ENCODE peak calls at places on chromosome 7, in ten cellular contexts. S is GM23338; Z is aorta; E is stomach; P is IMR-90; N is CD4-positive, alpha-beta T cell; K is OCI-LY7; W is CD8-positive, alpha-beta memory T cell; Q is coronary artery; R is CD8-positive, alpha-beta T cell. M is an unnamed sample.

GRCh38 chr7:22200238-22200637 is 156.7 kb downstream of the RAPGEF5 start:
- DNase-seq in S (no peak), W (no peak), N (no peak), K (no peak), E (no peak), Z (no peak), P (no peak), Q (no peak), R (no peak), M (no peak)

GRCh38 chr7:151777511-151777880 is 99.4 kb downstream of the PRKAG2 start:
- DNase-seq in S (no peak), W (no peak), N (no peak), R (no peak), Z (no peak), P (no peak), E (no peak), Q (no peak), K (no peak), M (no peak)

GRCh38 chr7:120741371-120742042 is 116.4 kb downstream of the TSPAN12 start:
- DNase-seq in P (no peak), R (no peak), Q (no peak), W (no peak), E (no peak), K (no peak), N (no peak), Z (no peak), S (no peak), M (no peak)

GRCh38 chr7:106064329-106064728 is 47.8 kb downstream of the SYPL1 start:
- DNase-seq in N (no peak), Q (no peak), E (no peak), P (no peak), Z (no peak), R (no peak), W (no peak), K (peak), S (no peak), M (peak)

GRCh38 chr7:149422914-149423285 is 38.0 kb downstream of the ZNF777 start:
- DNase-seq in Q (no peak), W (no peak), R (peak), P (no peak), K (no peak), N (no peak), Z (peak), S (peak), E (peak), M (peak)

GRCh38 chr7:143901360-143901709 is 641 bp downstream of the TCAF1 start:
- DNase-seq in E (peak), R (no peak), K (no peak), S (no peak), Q (no peak), N (no peak), W (no peak), Z (peak), P (peak), M (no peak)

GRCh38 chr7:20351901-20352300 is 21.2 kb downstream of the ITGB8 start:
- DNase-seq in N (no peak), E (no peak), K (no peak), Z (no peak), P (peak), W (no peak), S (no peak), Q (no peak), R (no peak), M (no peak)

GRCh38 chr7:108093903-108094302 is 36.3 kb downstream of the LAMB4 start:
- DNase-seq in P (peak), R (no peak), N (no peak), S (no peak), Z (no peak), W (no peak), K (no peak), E (no peak), Q (no peak), M (no peak)

GRCh38 chr7:36128448-36129047 is 24.5 kb upstream of the EEPD1 start:
- DNase-seq in P (peak), Z (peak), R (no peak), W (no peak), Q (peak), N (no peak), S (peak), E (peak), K (peak), M (peak)

GRCh38 chr7:104964626-104965236 is 49.3 kb upstream of the KMT2E start:
- DNase-seq in W (no peak), S (no peak), K (no peak), P (no peak), R (no peak), Z (no peak), N (no peak), Q (no peak), E (no peak), M (no peak)

GRCh38 chr7:104963991-104964385 is 50.0 kb upstream of the KMT2E start:
- DNase-seq in P (peak), S (no peak), E (no peak), N (no peak), K (peak), Q (no peak), R (no peak), Z (no peak), W (no peak), M (no peak)

GRCh38 chr7:104963378-104963990 is 50.5 kb upstream of the KMT2E start:
- DNase-seq in R (no peak), E (no peak), K (no peak), W (no peak), P (no peak), Z (no peak), N (no peak), Q (no peak), S (no peak), M (no peak)

GRCh38 chr7:104960741-104961479 is 53.1 kb upstream of the KMT2E start:
- DNase-seq in S (no peak), W (no peak), K (peak), E (no peak), N (no peak), P (no peak), Z (no peak), R (no peak), Q (no peak), M (no peak)

GRCh38 chr7:104962781-104963180 is 51.2 kb upstream of the KMT2E start:
- DNase-seq in P (no peak), R (no peak), Q (no peak), Z (no peak), E (no peak), N (no peak), W (no peak), S (no peak), K (no peak), M (no peak)
- H3K27ac ChIP-seq in P (no peak), R (no peak), Q (peak), Z (peak), E (peak), N (no peak), W (no peak), S (no peak), K (no peak), M (peak)

DNA sequence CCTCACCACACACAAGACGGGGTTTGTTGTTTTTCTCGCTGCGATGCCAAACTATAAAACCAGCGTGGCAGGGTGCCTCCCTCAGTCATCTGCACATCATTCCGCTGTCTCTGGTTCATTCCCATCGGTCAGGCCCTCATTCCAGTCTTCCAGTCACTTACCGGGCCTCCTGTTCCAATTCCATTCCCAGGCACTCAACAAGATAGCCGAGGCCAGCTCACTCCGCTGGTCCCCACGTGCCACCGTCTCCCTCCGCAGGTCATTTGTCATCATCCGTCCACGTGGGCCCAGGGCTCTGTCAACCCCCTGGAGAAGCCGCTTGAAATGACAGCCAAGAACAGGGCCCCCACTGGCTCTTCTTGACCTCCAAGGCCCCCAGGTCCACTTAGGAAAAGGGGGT is 6.1 kb upstream of the TMEM184A start:
- DNase-seq in S (no peak), Z (no peak), W (no peak), K (no peak), P (no peak), Q (no peak), N (no peak), E (no peak), R (no peak), M (no peak)
- H3K27ac ChIP-seq in S (no peak), Z (no peak), W (no peak), K (no peak), P (no peak), Q (no peak), N (no peak), E (no peak), R (no peak), M (no peak)

DNA sequence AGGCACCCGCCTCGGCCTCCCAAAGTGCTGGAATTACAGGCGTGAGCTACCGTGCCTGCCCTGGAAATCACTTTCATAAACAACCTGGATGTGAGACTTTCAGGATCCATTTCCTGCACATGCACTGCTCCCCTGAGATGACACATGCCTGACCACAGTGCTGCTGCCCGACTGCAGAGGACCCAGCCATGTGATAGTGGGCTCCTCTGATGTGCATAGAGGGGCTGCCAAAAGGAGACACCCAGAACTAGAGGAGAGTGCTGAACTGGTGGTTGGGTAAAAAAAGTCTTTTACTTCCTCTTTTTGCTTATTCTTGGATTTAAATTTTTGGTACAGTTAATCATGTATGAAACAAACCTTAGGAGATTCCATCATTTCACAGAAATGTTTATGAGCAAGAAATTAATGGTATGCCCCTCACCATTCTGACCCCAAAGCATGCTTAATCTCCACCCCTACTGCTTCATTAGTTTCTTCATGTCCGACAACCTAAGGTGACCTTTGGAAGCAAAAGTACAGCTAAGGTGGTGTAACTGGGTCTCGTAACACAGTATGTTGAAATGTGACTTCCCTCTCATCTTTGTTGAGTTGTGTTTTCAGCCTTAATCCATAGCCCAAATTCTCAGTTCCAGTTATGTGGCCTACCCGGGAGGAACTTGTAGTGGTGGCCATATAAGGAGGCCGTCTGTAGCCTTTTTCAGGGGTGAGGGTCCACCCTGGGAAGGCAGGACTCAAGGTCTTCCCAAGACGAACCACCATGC is 111.1 kb downstream of the RNF216 start:
- DNase-seq in S (no peak), K (peak), W (no peak), N (no peak), P (peak), R (no peak), Q (no peak), E (no peak), Z (no peak), M (no peak)
- H3K27ac ChIP-seq in S (no peak), K (no peak), W (no peak), N (no peak), P (peak), R (no peak), Q (peak), E (peak), Z (no peak), M (peak)

GRCh38 chr7:2820508-2820934 is 23.6 kb downstream of the GNA12 start:
- DNase-seq in K (no peak), Q (peak), E (peak), R (no peak), W (no peak), P (peak), Z (peak), S (no peak), N (no peak), M (no peak)

GRCh38 chr7:2818653-2819052 is 25.5 kb downstream of the GNA12 start:
- DNase-seq in E (no peak), P (no peak), Q (peak), K (no peak), W (no peak), Z (no peak), S (no peak), R (no peak), N (no peak), M (no peak)

GRCh38 chr7:2819954-2820397 is 24.1 kb downstream of the GNA12 start:
- DNase-seq in Q (peak), E (no peak), N (no peak), R (no peak), P (no peak), K (no peak), Z (no peak), W (no peak), S (no peak), M (no peak)

GRCh38 chr7:2817456-2817855 is 26.7 kb downstream of the GNA12 start:
- DNase-seq in P (no peak), E (no peak), Z (no peak), N (no peak), W (no peak), K (no peak), S (no peak), R (no peak), Q (peak), M (no peak)

GRCh38 chr7:2819161-2819953 is 24.8 kb downstream of the GNA12 start:
- DNase-seq in Q (peak), S (no peak), E (no peak), K (no peak), R (no peak), P (no peak), Z (no peak), W (no peak), N (no peak), M (no peak)
- H3K27ac ChIP-seq in Q (no peak), S (peak), E (no peak), K (no peak), R (no peak), P (peak), Z (no peak), W (no peak), N (no peak), M (no peak)

GRCh38 chr7:56007891-56008290 is 43.4 kb downstream of the PSPH start:
- DNase-seq in N (no peak), Q (no peak), P (no peak), S (no peak), E (no peak), Z (no peak), K (no peak), R (no peak), W (no peak), M (no peak)

GRCh38 chr7:56003749-56004148 is 39.4 kb downstream of the NIPSNAP2 start:
- DNase-seq in Q (no peak), S (no peak), N (no peak), P (no peak), R (no peak), W (no peak), Z (no peak), E (no peak), K (no peak), M (no peak)

GRCh38 chr7:56009695-56010094 is 41.5 kb downstream of the PSPH start:
- DNase-seq in W (no peak), E (peak), K (no peak), P (no peak), N (no peak), S (no peak), Q (no peak), R (no peak), Z (no peak), M (no peak)

DNA sequence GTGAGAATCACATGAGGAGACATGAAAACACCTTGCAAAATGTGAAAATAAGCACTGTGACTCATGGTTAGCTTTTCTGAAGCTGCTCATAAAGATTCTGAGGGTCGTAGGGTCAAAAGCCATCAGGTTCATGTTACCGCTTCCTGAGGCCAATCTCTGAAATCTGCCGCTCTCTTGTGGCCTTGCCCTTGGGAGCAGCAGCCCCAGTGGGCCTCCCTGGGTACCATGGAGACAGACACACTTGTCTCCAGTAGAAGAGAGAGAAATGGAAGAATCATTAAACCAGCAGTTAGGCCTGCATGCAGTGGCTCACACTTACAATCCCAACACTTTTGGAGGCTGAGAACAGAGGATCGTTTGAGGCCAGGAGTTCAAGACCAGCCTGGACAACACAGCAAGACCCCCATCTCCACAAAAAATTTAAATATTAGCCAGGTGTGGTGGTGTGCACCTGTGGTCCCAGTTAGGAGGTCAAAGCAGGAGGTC is 42.8 kb downstream of the NIPSNAP2 start:
- DNase-seq in R (no peak), N (no peak), K (no peak), Q (no peak), Z (no peak), P (no peak), W (no peak), E (no peak), S (no peak), M (no peak)
- H3K27ac ChIP-seq in R (no peak), N (no peak), K (no peak), Q (no peak), Z (no peak), P (no peak), W (no peak), E (no peak), S (peak), M (no peak)

GRCh38 chr7:132575987-132576722 is at the start of gene PLXNA4:
- DNase-seq in K (no peak), Q (no peak), N (no peak), E (no peak), W (no peak), R (no peak), S (peak), Z (peak), P (no peak), M (no peak)
- H3K27ac ChIP-seq in K (no peak), Q (peak), N (no peak), E (peak), W (no peak), R (no peak), S (no peak), Z (no peak), P (no peak), M (peak)

GRCh38 chr7:7739718-7740355 is 21.4 kb upstream of the RPA3 start:
- DNase-seq in E (no peak), Q (no peak), P (no peak), S (no peak), W (no peak), K (no peak), R (no peak), Z (no peak), N (no peak), M (no peak)
- H3K27ac ChIP-seq in E (no peak), Q (no peak), P (no peak), S (peak), W (no peak), K (no peak), R (no peak), Z (no peak), N (no peak), M (no peak)

GRCh38 chr7:47282790-47283496 is 299.0 kb downstream of the TNS3 start:
- DNase-seq in W (no peak), P (no peak), E (no peak), K (no peak), S (no peak), N (no peak), Z (no peak), Q (no peak), R (no peak), M (no peak)

GRCh38 chr7:47288060-47288459 is 293.9 kb downstream of the TNS3 start:
- DNase-seq in S (no peak), Q (no peak), R (no peak), N (no peak), E (no peak), Z (no peak), K (no peak), P (no peak), W (no peak), M (peak)

GRCh38 chr7:47283497-47284131 is 298.3 kb downstream of the TNS3 start:
- DNase-seq in R (no peak), K (no peak), N (no peak), E (no peak), P (no peak), Q (no peak), S (no peak), Z (no peak), W (no peak), M (no peak)

GRCh38 chr7:47284691-47285246 is 297.1 kb downstream of the TNS3 start:
- DNase-seq in S (no peak), R (no peak), N (no peak), W (no peak), P (no peak), Z (no peak), E (no peak), K (no peak), Q (no peak), M (peak)

DNA sequence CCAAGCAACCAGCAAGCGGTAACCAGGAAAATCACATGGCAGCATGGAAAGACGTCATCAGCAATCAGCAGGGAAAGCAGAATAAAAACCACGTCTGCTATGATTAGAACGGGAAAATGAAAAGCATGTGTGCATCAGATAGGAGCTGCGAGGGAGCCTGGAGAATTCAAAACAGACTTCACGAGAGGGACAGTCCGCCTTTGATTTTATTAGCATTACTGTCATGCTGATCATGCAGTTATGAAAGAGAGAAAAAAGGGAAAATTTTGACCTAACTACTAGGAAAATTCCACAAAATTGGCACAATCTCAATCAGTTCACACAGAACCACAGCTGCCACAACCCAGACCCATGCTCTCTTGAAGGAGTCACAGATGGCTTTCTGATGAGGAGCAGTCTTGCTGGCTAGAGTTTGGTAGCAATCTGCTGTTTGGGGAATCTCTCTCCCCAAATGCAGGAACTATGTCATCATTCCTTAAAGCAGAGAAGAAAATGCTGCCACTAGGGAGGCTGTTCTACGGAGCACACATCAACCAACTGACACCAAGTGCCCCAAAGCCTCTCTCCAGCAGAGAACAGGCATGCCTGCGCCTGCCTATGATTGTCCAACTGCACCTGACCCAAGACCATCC is 295.9 kb downstream of the TNS3 start:
- DNase-seq in R (no peak), P (no peak), N (no peak), K (no peak), E (no peak), Q (no peak), Z (no peak), S (peak), W (no peak), M (peak)
- H3K27ac ChIP-seq in R (no peak), P (no peak), N (no peak), K (no peak), E (no peak), Q (peak), Z (peak), S (no peak), W (no peak), M (no peak)

GRCh38 chr7:93013471-93014061 is 104.2 kb downstream of the SAMD9 start:
- DNase-seq in N (no peak), R (no peak), E (no peak), W (no peak), Z (no peak), S (no peak), P (peak), K (no peak), Q (no peak), M (no peak)

GRCh38 chr7:93015193-93016084 is 102.3 kb downstream of the SAMD9 start:
- DNase-seq in R (no peak), E (no peak), K (no peak), Q (no peak), W (no peak), S (no peak), P (peak), Z (no peak), N (no peak), M (no peak)

GRCh38 chr7:93016681-93017349 is 101.0 kb downstream of the SAMD9 start:
- DNase-seq in K (no peak), P (peak), S (no peak), E (no peak), R (no peak), Q (no peak), N (no peak), W (no peak), Z (no peak), M (no peak)

GRCh38 chr7:93014410-93014809 is 103.4 kb downstream of the SAMD9 start:
- DNase-seq in Z (no peak), S (no peak), W (no peak), K (no peak), Q (no peak), P (no peak), R (no peak), E (no peak), N (no peak), M (no peak)

GRCh38 chr7:93016085-93016471 is 101.7 kb downstream of the SAMD9 start:
- DNase-seq in Z (no peak), Q (no peak), P (peak), R (no peak), W (no peak), E (no peak), K (no peak), N (no peak), S (no peak), M (no peak)
- H3K27ac ChIP-seq in Z (no peak), Q (no peak), P (peak), R (no peak), W (no peak), E (no peak), K (no peak), N (no peak), S (no peak), M (no peak)